ENCODE peak calls at places on chromosomes 6 and 20, in nine cellular contexts. One of them, this sample, is unnamed.

GRCh38 chr20:10763117-10763516 is 89.3 kb upstream of the JAG1 start:
- DNase-seq in A549: no peak
- DNase-seq in thoracic aorta: no peak
- DNase-seq in left lung: no peak
- DNase-seq in stomach: no peak
- DNase-seq in coronary artery: no peak
- DNase-seq in lung: no peak
- DNase-seq in right lobe of liver: no peak
- DNase-seq in astrocyte of the spinal cord: peak; percentile 9
- DNase-seq in this sample: no peak

GRCh38 chr20:14193885-14194284 is 143.5 kb downstream of the FLRT3 start:
- DNase-seq in A549: peak; percentile 9
- DNase-seq in thoracic aorta: no peak
- DNase-seq in left lung: no peak
- DNase-seq in stomach: no peak
- DNase-seq in coronary artery: no peak
- DNase-seq in lung: no peak
- DNase-seq in right lobe of liver: no peak
- DNase-seq in astrocyte of the spinal cord: no peak
- DNase-seq in this sample: no peak

GRCh38 chr20:33838035-33838864 is 27.1 kb downstream of the CHMP4B start:
- DNase-seq in A549: no peak
- DNase-seq in thoracic aorta: no peak
- DNase-seq in left lung: no peak
- DNase-seq in stomach: no peak
- DNase-seq in coronary artery: no peak
- DNase-seq in lung: no peak
- DNase-seq in right lobe of liver: no peak
- DNase-seq in astrocyte of the spinal cord: no peak
- DNase-seq in this sample: no peak

GRCh38 chr20:58246346-58246745 is 17.9 kb upstream of the ANKRD60 start:
- DNase-seq in A549: peak; percentile 25
- DNase-seq in thoracic aorta: no peak
- DNase-seq in left lung: no peak
- DNase-seq in stomach: no peak
- DNase-seq in coronary artery: no peak
- DNase-seq in lung: no peak
- DNase-seq in right lobe of liver: no peak
- DNase-seq in astrocyte of the spinal cord: peak; percentile 32
- DNase-seq in this sample: no peak

GRCh38 chr6:167872538-167873210 is 46.0 kb downstream of the AFDN start:
- DNase-seq in A549: no peak
- DNase-seq in thoracic aorta: no peak
- DNase-seq in left lung: no peak
- DNase-seq in stomach: no peak
- DNase-seq in coronary artery: no peak
- DNase-seq in lung: no peak
- DNase-seq in right lobe of liver: no peak
- DNase-seq in astrocyte of the spinal cord: peak; percentile 56
- DNase-seq in this sample: no peak

GRCh38 chr20:46088409-46089075 is 1.2 kb downstream of the NCOA5 start:
- DNase-seq in A549: peak; percentile 10
- DNase-seq in thoracic aorta: no peak
- DNase-seq in left lung: no peak
- DNase-seq in stomach: no peak
- DNase-seq in coronary artery: no peak
- DNase-seq in lung: no peak
- DNase-seq in right lobe of liver: no peak
- DNase-seq in astrocyte of the spinal cord: peak; percentile 12
- DNase-seq in this sample: no peak

GRCh38 chr6:110951986-110952794 is 6.3 kb upstream of the GTF3C6 start:
- DNase-seq in A549: peak; percentile 83
- DNase-seq in thoracic aorta: no peak
- DNase-seq in left lung: no peak
- DNase-seq in stomach: no peak
- DNase-seq in coronary artery: no peak
- DNase-seq in lung: no peak
- DNase-seq in right lobe of liver: no peak
- DNase-seq in astrocyte of the spinal cord: peak; percentile 41
- DNase-seq in this sample: peak; percentile 84

GRCh38 chr6:88077305-88077704 is 29.7 kb downstream of the SPACA1 start:
- DNase-seq in A549: no peak
- DNase-seq in thoracic aorta: no peak
- DNase-seq in left lung: no peak
- DNase-seq in stomach: no peak
- DNase-seq in coronary artery: no peak
- DNase-seq in lung: no peak
- DNase-seq in right lobe of liver: no peak
- DNase-seq in astrocyte of the spinal cord: no peak
- DNase-seq in this sample: no peak

GRCh38 chr6:11744753-11745152 is 33.9 kb downstream of the ADTRP start:
- DNase-seq in A549: no peak
- DNase-seq in thoracic aorta: peak; percentile 29
- DNase-seq in left lung: peak; percentile 71
- DNase-seq in stomach: peak; percentile 43
- DNase-seq in coronary artery: no peak
- DNase-seq in lung: peak; percentile 57
- DNase-seq in right lobe of liver: no peak
- DNase-seq in astrocyte of the spinal cord: peak; percentile 63
- DNase-seq in this sample: peak; percentile 77

GRCh38 chr20:47315339-47315662 is 41.2 kb downstream of the ZMYND8 start:
- DNase-seq in A549: no peak
- DNase-seq in thoracic aorta: no peak
- DNase-seq in left lung: no peak
- DNase-seq in stomach: no peak
- DNase-seq in coronary artery: no peak
- DNase-seq in lung: no peak
- DNase-seq in right lobe of liver: no peak
- DNase-seq in astrocyte of the spinal cord: no peak
- DNase-seq in this sample: peak; percentile 59

GRCh38 chr6:10313799-10314162 is 101.1 kb downstream of the TFAP2A start:
- DNase-seq in A549: no peak
- DNase-seq in thoracic aorta: no peak
- DNase-seq in left lung: no peak
- DNase-seq in stomach: no peak
- DNase-seq in coronary artery: no peak
- DNase-seq in lung: no peak
- DNase-seq in right lobe of liver: no peak
- DNase-seq in astrocyte of the spinal cord: no peak
- DNase-seq in this sample: no peak

GRCh38 chr6:139336488-139336887 is 38.0 kb downstream of the CITED2 start:
- DNase-seq in A549: no peak
- DNase-seq in thoracic aorta: no peak
- DNase-seq in left lung: peak; percentile 46
- DNase-seq in stomach: peak; percentile 50
- DNase-seq in coronary artery: no peak
- DNase-seq in lung: no peak
- DNase-seq in right lobe of liver: no peak
- DNase-seq in astrocyte of the spinal cord: peak; percentile 47
- DNase-seq in this sample: no peak

GRCh38 chr6:139336994-139337393 is 37.5 kb downstream of the CITED2 start:
- DNase-seq in A549: no peak
- DNase-seq in thoracic aorta: no peak
- DNase-seq in left lung: no peak
- DNase-seq in stomach: no peak
- DNase-seq in coronary artery: no peak
- DNase-seq in lung: no peak
- DNase-seq in right lobe of liver: no peak
- DNase-seq in astrocyte of the spinal cord: no peak
- DNase-seq in this sample: no peak

GRCh38 chr6:139341060-139341459 is 33.4 kb downstream of the CITED2 start:
- DNase-seq in A549: no peak
- DNase-seq in thoracic aorta: no peak
- DNase-seq in left lung: no peak
- DNase-seq in stomach: no peak
- DNase-seq in coronary artery: no peak
- DNase-seq in lung: no peak
- DNase-seq in right lobe of liver: no peak
- DNase-seq in astrocyte of the spinal cord: no peak
- DNase-seq in this sample: no peak

GRCh38 chr6:139337830-139338229 is 36.6 kb downstream of the CITED2 start:
- DNase-seq in A549: no peak
- DNase-seq in thoracic aorta: no peak
- DNase-seq in left lung: peak; percentile 77
- DNase-seq in stomach: no peak
- DNase-seq in coronary artery: no peak
- DNase-seq in lung: no peak
- DNase-seq in right lobe of liver: no peak
- DNase-seq in astrocyte of the spinal cord: no peak
- DNase-seq in this sample: no peak

DNA sequence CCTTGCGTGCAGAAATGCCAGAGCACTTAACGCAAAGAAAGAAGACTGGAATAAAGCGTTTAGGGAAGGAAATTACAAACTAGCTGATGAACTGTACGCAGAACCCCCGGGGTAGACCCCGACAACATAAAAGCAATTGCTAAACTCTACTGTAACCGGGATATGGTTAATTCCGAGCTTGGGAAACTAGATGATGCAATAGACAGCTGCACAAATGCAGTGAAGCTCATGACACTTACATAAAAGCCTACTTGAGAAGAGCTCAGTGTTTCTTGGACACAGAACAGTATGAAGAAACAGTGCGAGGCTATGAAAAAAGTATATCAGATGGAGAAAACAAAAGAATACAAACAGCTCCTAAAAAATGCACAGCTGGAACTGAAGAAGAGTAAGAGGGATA is 35.6 kb downstream of the CITED2 start:
- DNase-seq in A549: no peak
- DNase-seq in thoracic aorta: no peak
- DNase-seq in left lung: no peak
- DNase-seq in stomach: no peak
- DNase-seq in coronary artery: no peak
- DNase-seq in lung: no peak
- DNase-seq in right lobe of liver: no peak
- DNase-seq in astrocyte of the spinal cord: peak; percentile 32
- DNase-seq in this sample: peak; percentile 71
- H3K4me3 ChIP-seq in A549: no peak overlapping the region
- H3K4me3 ChIP-seq in thoracic aorta: no peak overlapping the region
- H3K4me3 ChIP-seq in left lung: no peak overlapping the region
- H3K4me3 ChIP-seq in stomach: no peak overlapping the region
- H3K4me3 ChIP-seq in coronary artery: no peak overlapping the region
- H3K4me3 ChIP-seq in lung: no peak overlapping the region
- H3K4me3 ChIP-seq in right lobe of liver: no peak overlapping the region
- H3K4me3 ChIP-seq in astrocyte of the spinal cord: no peak overlapping the region
- H3K4me3 ChIP-seq in this sample: no peak overlapping the region

GRCh38 chr6:3001146-3001772 is 1.6 kb downstream of the NQO2 start:
- DNase-seq in A549: no peak
- DNase-seq in thoracic aorta: no peak
- DNase-seq in left lung: no peak
- DNase-seq in stomach: no peak
- DNase-seq in coronary artery: no peak
- DNase-seq in lung: no peak
- DNase-seq in right lobe of liver: no peak
- DNase-seq in astrocyte of the spinal cord: no peak
- DNase-seq in this sample: no peak

GRCh38 chr6:2999621-3000455 is at the start of gene NQO2:
- DNase-seq in A549: peak; percentile 80
- DNase-seq in thoracic aorta: no peak
- DNase-seq in left lung: peak; percentile 95
- DNase-seq in stomach: peak; percentile 97
- DNase-seq in coronary artery: peak; percentile 94
- DNase-seq in lung: peak; percentile 93
- DNase-seq in right lobe of liver: peak; percentile 97
- DNase-seq in astrocyte of the spinal cord: peak; percentile 83
- DNase-seq in this sample: peak; percentile 78

GRCh38 chr6:3001773-3002293 is 2.1 kb downstream of the NQO2 start:
- DNase-seq in A549: peak; percentile 67
- DNase-seq in thoracic aorta: no peak
- DNase-seq in left lung: no peak
- DNase-seq in stomach: no peak
- DNase-seq in coronary artery: no peak
- DNase-seq in lung: no peak
- DNase-seq in right lobe of liver: no peak
- DNase-seq in astrocyte of the spinal cord: peak; percentile 63
- DNase-seq in this sample: peak; percentile 75

GRCh38 chr6:2993755-2994317 is 5.9 kb upstream of the NQO2 start:
- DNase-seq in A549: no peak
- DNase-seq in thoracic aorta: no peak
- DNase-seq in left lung: no peak
- DNase-seq in stomach: no peak
- DNase-seq in coronary artery: no peak
- DNase-seq in lung: no peak
- DNase-seq in right lobe of liver: no peak
- DNase-seq in astrocyte of the spinal cord: no peak
- DNase-seq in this sample: no peak

DNA sequence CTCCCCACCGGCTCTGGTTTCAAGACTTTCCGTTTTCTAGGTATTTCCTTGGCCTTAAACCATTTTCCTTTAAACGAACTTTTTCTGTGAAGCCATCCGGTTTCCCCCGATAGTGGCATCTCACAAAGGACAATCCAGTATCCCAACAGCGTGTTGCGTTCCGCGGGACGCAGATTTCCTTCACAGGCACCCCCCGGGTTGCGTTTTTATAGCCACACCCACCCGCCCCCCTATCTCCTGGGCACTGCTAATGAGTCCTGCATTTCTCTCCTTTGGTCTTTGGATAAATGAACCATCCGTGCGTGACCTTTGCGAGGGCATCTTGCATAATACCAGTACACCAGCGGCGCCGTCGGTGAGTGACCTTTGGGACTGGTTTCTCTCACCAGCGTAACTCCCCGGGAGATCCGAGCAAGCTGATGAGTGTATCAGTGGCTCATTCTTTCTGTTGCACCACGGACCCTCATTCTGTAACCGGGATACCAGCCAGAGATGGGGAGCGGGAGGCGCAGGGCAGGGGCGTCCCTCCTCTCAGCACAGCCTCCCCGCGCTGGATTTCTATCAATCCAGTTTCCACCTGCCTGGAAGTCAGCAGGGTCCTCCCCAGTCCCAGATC is 581 bp upstream of the NQO2 start:
- DNase-seq in A549: no peak
- DNase-seq in thoracic aorta: peak; percentile 78
- DNase-seq in left lung: no peak
- DNase-seq in stomach: peak; percentile 67
- DNase-seq in coronary artery: peak; percentile 93
- DNase-seq in lung: peak; percentile 62
- DNase-seq in right lobe of liver: peak; percentile 89
- DNase-seq in astrocyte of the spinal cord: no peak
- DNase-seq in this sample: peak; percentile 83
- TF ChIP-seq CTCF in A549: no peak
- TF ChIP-seq CTCF in thoracic aorta: no peak
- TF ChIP-seq CTCF in left lung: no peak
- TF ChIP-seq CTCF in stomach: no peak
- TF ChIP-seq CTCF in coronary artery: no peak
- TF ChIP-seq CTCF in lung: no peak
- TF ChIP-seq CTCF in right lobe of liver: no peak
- TF ChIP-seq CTCF in astrocyte of the spinal cord: no peak
- TF ChIP-seq CTCF in this sample: no peak

GRCh38 chr6:136077834-136078576 is 172.1 kb downstream of the MTFR2 start:
- DNase-seq in A549: no peak
- DNase-seq in thoracic aorta: no peak
- DNase-seq in left lung: no peak
- DNase-seq in stomach: no peak
- DNase-seq in coronary artery: no peak
- DNase-seq in lung: no peak
- DNase-seq in right lobe of liver: no peak
- DNase-seq in astrocyte of the spinal cord: peak; percentile 91
- DNase-seq in this sample: peak; percentile 90
- H3K4me3 ChIP-seq in A549: no peak overlapping the region
- H3K4me3 ChIP-seq in thoracic aorta: no peak overlapping the region
- H3K4me3 ChIP-seq in left lung: no peak overlapping the region
- H3K4me3 ChIP-seq in stomach: no peak overlapping the region
- H3K4me3 ChIP-seq in coronary artery: no peak overlapping the region
- H3K4me3 ChIP-seq in lung: no peak overlapping the region
- H3K4me3 ChIP-seq in right lobe of liver: no peak overlapping the region
- H3K4me3 ChIP-seq in astrocyte of the spinal cord: no peak overlapping the region
- H3K4me3 ChIP-seq in this sample: no peak overlapping the region

GRCh38 chr6:130679684-130680083 is 147.5 kb upstream of the SMLR1 start:
- DNase-seq in A549: no peak
- DNase-seq in thoracic aorta: no peak
- DNase-seq in left lung: no peak
- DNase-seq in stomach: no peak
- DNase-seq in coronary artery: no peak
- DNase-seq in lung: no peak
- DNase-seq in right lobe of liver: no peak
- DNase-seq in astrocyte of the spinal cord: no peak
- DNase-seq in this sample: no peak
- TF ChIP-seq CTCF in A549: no peak
- TF ChIP-seq CTCF in thoracic aorta: no peak
- TF ChIP-seq CTCF in left lung: no peak
- TF ChIP-seq CTCF in stomach: no peak
- TF ChIP-seq CTCF in coronary artery: no peak
- TF ChIP-seq CTCF in lung: no peak
- TF ChIP-seq CTCF in right lobe of liver: no peak
- TF ChIP-seq CTCF in astrocyte of the spinal cord: no peak
- TF ChIP-seq CTCF in this sample: no peak

This sample was measured in foreskin fibroblast.